ENCODE peak calls at places on chromosomes 5 and 9, in eight cellular contexts. N is aorta; T is CD4-positive, alpha-beta T cell; E is effector memory CD4-positive, alpha-beta T cell; J is prostate gland; P is OCI-LY7; U is H9; V is tibial nerve. I is an unnamed sample.

GRCh38 chr9:132049323-132049882 is 30.3 kb downstream of the MED27 start:
- DNase-seq in N (no peak), T (no peak), E (no peak), J (no peak), P (no peak), U (no peak), V (no peak), I (no peak)

GRCh38 chr5:155651-156410 is 35.5 kb upstream of the LRRC14B start:
- DNase-seq in N (no peak), T (no peak), E (no peak), J (no peak), P (no peak), U (no peak), V (no peak), I (no peak)

GRCh38 chr5:27821681-27822080 is 783.3 kb upstream of the CDH9 start:
- DNase-seq in N (no peak), T (no peak), E (no peak), J (no peak), P (no peak), U (no peak), V (no peak), I (no peak)

GRCh38 chr5:81755320-81755719 is 4.4 kb upstream of the SSBP2 start:
- DNase-seq in N (no peak), T (no peak), E (no peak), J (peak), P (no peak), U (peak), V (peak), I (peak)

GRCh38 chr9:112203536-112203935 is 28.4 kb upstream of the SUSD1 start:
- DNase-seq in N (no peak), T (no peak), E (no peak), J (no peak), P (no peak), U (no peak), V (no peak), I (no peak)

GRCh38 chr9:117278020-117278419 is 136.8 kb downstream of the ASTN2 start:
- DNase-seq in N (no peak), T (no peak), E (no peak), J (no peak), P (no peak), U (no peak), V (no peak), I (no peak)

GRCh38 chr9:110126457-110126856 is 81.5 kb downstream of the C9orf152 start:
- DNase-seq in N (no peak), T (no peak), E (no peak), J (no peak), P (peak), U (no peak), V (no peak), I (no peak)

GRCh38 chr5:169695025-169695625 is 58.0 kb downstream of the DOCK2 start:
- DNase-seq in N (no peak), T (no peak), E (no peak), J (no peak), P (no peak), U (no peak), V (no peak), I (no peak)

GRCh38 chr9:122392714-122393113 is 21.9 kb downstream of the PTGS1 start:
- DNase-seq in N (no peak), T (no peak), E (no peak), J (no peak), P (no peak), U (no peak), V (no peak), I (no peak)

GRCh38 chr5:181224390-181225234 is 1.5 kb downstream of the TRIM41 start:
- DNase-seq in N (no peak), T (peak), E (no peak), J (no peak), P (peak), U (no peak), V (no peak), I (no peak)
- H3K27ac ChIP-seq in N (no peak), T (peak), E (peak), J (peak), P (peak), U (no peak), V (peak), I (peak)

DNA sequence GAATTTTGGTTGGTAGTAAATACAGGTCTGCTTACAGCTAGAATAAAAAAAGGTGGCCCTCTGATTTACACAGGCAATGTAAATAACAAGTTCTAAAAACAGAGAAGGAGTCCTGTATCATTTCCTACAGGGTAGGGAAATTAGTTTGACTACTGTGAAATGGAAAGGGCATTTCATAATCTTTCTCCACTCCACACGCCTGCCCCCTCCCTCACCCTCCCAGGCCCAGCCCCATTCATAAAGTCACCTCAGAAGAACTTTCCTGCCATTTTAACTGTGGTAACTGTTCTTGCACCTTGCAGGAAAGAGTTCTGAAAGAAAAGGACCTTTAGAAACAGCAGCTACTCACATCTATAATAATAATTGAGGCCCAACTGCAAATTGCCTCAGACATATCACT is 69.7 kb downstream of the MEF2C start:
- DNase-seq in N (no peak), T (no peak), E (no peak), J (no peak), P (no peak), U (no peak), V (no peak), I (no peak)
- H3K27ac ChIP-seq in N (no peak), T (no peak), E (no peak), J (no peak), P (no peak), U (no peak), V (peak), I (no peak)

GRCh38 chr9:135905380-135906282 is 1.7 kb downstream of the CAMSAP1 start:
- DNase-seq in N (no peak), T (peak), E (no peak), J (no peak), P (peak), U (no peak), V (no peak), I (no peak)
- H3K27ac ChIP-seq in N (no peak), T (peak), E (peak), J (peak), P (peak), U (no peak), V (peak), I (no peak)

DNA sequence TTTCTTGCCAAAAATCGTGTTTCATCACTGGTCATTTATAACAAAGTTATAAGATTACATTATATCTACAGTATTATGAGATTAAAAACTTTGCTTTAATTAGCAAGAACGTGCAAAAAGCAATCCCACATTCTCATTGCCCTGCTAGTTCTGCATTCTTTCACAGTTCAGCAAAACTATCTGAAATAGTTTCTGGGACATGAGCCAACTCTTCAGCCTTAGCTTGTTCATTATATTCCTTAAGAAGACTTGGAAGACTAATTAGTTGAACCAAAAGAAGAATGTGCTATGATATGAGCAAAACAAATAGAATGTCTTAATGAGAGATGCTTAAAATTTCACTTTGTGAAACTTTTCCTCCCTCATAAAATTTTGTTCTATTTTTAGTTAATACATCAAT is 76.7 kb downstream of the ITGA1 start:
- DNase-seq in N (no peak), T (no peak), E (no peak), J (no peak), P (no peak), U (no peak), V (no peak), I (no peak)
- H3K27ac ChIP-seq in N (no peak), T (no peak), E (no peak), J (peak), P (no peak), U (no peak), V (peak), I (peak)

GRCh38 chr9:3361115-3361514 is 164.7 kb downstream of the RFX3 start:
- DNase-seq in N (no peak), T (no peak), E (no peak), J (no peak), P (no peak), U (no peak), V (no peak), I (no peak)
- H3K27ac ChIP-seq in N (no peak), T (no peak), E (no peak), J (no peak), P (no peak), U (no peak), V (no peak), I (no peak)

DNA sequence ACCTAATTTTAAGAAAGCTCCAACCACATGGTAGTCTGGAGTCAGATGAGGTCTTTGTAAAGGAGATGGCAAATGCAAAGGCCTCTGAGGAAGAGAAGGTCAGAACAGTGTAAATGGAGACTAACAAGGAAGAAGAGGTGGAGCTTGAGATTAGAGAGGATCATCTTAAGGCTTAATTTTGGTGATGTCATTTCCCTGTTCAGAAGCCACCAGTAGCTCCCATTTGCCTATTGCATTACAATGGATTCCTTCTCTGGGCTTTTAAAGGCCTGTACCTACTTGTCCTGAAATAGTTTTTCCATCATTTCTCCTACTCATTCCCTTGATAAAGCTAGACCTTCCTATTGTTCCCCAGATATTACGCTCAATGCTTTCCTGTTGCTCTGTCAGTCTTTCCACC is 16.1 kb downstream of the PCSK5 start:
- DNase-seq in N (no peak), T (no peak), E (no peak), J (no peak), P (no peak), U (no peak), V (no peak), I (no peak)
- H3K27ac ChIP-seq in N (no peak), T (no peak), E (no peak), J (no peak), P (no peak), U (no peak), V (no peak), I (no peak)

DNA sequence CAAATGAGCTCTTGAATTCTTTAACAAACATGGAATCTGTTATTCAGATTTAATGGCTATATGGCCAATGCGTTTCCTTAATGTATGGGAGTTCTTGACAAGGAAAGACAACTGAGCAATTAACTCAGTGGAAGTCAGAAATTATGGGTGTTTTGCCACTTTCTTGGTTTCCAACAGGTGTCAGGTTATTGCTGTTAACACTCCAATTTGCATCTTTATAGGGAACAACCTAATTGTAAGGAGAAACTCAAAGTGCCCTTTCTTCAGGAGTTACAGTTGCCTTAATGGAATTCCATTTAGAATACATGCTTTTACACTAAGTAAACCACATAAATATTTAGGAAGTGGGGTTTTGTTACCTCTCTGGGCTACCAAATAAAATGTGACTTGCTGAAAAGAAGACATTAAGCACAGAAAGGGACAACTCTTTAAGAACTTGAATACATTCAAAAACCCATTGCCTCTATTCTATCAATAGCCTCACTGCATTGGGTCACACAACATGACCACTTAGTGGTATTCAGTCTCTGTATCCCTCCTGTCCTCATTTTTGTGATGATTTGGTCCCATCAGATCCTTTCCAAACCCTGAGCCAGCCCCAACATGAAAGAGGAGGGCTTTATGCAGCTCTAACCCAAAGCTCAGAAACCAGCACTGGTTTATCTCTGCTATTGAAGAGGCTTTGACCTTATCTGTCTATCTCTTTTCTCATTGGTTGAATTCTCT is 118.8 kb downstream of the EDIL3 start:
- DNase-seq in N (no peak), T (no peak), E (no peak), J (no peak), P (no peak), U (no peak), V (no peak), I (no peak)
- H3K27ac ChIP-seq in N (no peak), T (no peak), E (no peak), J (no peak), P (no peak), U (peak), V (no peak), I (no peak)

DNA sequence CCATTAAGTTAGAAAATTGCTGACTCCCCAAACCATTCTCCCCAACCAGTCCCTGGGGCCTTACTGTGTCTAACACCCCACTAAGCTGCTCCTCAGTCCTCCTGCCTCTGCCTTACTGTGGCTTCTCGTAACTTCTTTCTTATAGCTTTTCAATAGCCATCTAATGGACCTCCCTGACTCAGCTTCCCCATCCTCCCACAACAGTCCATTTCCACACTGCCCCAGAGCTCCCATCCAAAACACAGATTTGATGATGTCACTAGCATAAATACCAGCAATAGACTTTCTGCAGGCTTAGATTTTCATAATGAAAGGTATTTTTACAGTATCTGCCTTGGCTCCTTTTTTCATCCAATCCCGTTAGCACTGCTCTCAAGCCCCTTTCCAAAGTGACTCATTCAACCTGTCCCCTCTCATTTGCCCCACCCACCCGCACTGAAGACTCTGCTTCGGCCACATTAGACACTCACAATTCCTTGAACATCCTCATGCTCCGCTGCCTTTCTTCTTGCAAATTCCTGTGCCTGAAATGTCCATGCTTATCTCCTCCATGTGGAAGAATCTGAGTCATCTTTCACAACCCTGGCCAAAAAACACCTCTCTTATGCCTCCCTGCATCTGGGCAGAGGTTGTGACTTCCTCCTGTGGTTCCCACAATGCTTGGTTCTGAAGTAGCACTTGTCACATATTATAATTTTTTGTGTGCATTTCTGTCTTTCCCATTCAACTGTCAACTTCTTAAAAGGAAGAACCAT is 238.8 kb downstream of the ENC1 start:
- DNase-seq in N (no peak), T (no peak), E (no peak), J (no peak), P (no peak), U (no peak), V (no peak), I (no peak)
- H3K27ac ChIP-seq in N (no peak), T (no peak), E (no peak), J (no peak), P (no peak), U (no peak), V (no peak), I (no peak)

GRCh38 chr5:137254695-137255094 is 244.4 kb downstream of the SPOCK1 start:
- DNase-seq in N (no peak), T (no peak), E (no peak), J (peak), P (no peak), U (no peak), V (no peak), I (no peak)

GRCh38 chr5:137248476-137248970 is 250.6 kb downstream of the SPOCK1 start:
- DNase-seq in N (no peak), T (no peak), E (no peak), J (no peak), P (no peak), U (no peak), V (no peak), I (no peak)

GRCh38 chr5:137250421-137250820 is 248.7 kb downstream of the SPOCK1 start:
- DNase-seq in N (no peak), T (no peak), E (no peak), J (no peak), P (no peak), U (no peak), V (no peak), I (no peak)

GRCh38 chr5:137254153-137254552 is 245.0 kb downstream of the SPOCK1 start:
- DNase-seq in N (no peak), T (no peak), E (no peak), J (no peak), P (no peak), U (no peak), V (no peak), I (no peak)

DNA sequence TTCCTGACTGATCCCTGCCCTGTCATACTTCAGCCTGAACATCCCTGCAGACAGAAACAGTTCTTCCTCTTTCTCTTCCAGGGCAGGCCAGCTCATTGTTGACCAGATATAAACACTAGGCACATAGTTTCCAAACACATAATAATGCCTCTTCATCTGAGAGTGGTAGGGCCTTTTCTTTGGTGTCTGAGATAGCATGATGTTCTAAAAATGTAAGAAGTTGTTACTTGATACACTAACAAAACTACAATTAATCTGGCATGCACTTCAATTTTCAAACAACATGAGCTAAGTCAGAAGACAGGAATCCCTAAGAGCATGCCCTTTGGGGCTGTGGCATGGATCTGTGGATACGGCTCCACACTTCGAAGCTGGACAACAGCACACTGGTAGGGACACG is 246.6 kb downstream of the SPOCK1 start:
- DNase-seq in N (no peak), T (no peak), E (no peak), J (no peak), P (no peak), U (no peak), V (no peak), I (no peak)
- H3K27ac ChIP-seq in N (no peak), T (no peak), E (no peak), J (no peak), P (no peak), U (no peak), V (no peak), I (no peak)